ENCODE peak calls at places on chromosomes 3 and 15, in ten cellular contexts. L, G, D, N, P, Y, A, Q, I and C are unnamed samples.

GRCh38 chr3:196650740-196651311 is 11.3 kb downstream of the NRROS start:
- DNase-seq in P (peak), A (no peak), G (no peak), Q (no peak), N (peak), D (peak), I (no peak), L (peak), Y (peak), C (peak)

GRCh38 chr3:12793701-12794100 is 2.8 kb upstream of the CAND2 start:
- DNase-seq in A (no peak), L (no peak), D (no peak), Y (no peak), G (no peak), P (no peak), I (no peak), Q (no peak), N (no peak), C (no peak)

GRCh38 chr15:47820047-47820779 is 102.9 kb downstream of the SEMA6D start:
- DNase-seq in P (peak), L (peak), Y (peak), A (no peak), G (no peak), N (no peak), D (peak), Q (no peak), I (no peak), C (no peak)

GRCh38 chr15:69328739-69329138 is 30.0 kb downstream of the PAQR5 start:
- DNase-seq in N (no peak), Y (no peak), G (no peak), L (no peak), A (no peak), Q (no peak), P (no peak), I (no peak), D (no peak), C (no peak)

GRCh38 chr3:143070977-143071551 is 48.5 kb upstream of the CHST2 start:
- DNase-seq in N (peak), D (no peak), I (no peak), L (no peak), P (no peak), Y (peak), Q (no peak), G (no peak), A (no peak), C (no peak)

GRCh38 chr3:7469866-7470265 is 609.0 kb downstream of the GRM7 start:
- DNase-seq in G (no peak), Q (no peak), D (no peak), A (no peak), I (no peak), L (no peak), P (no peak), Y (no peak), N (no peak), C (no peak)

GRCh38 chr15:57610130-57610529 is 18.4 kb downstream of the MYZAP start:
- DNase-seq in I (no peak), D (peak), P (peak), Q (no peak), G (peak), Y (peak), A (no peak), N (peak), L (peak), C (peak)

GRCh38 chr3:95926904-95927501 is 887.4 kb upstream of the EPHA6 start:
- DNase-seq in P (no peak), Q (no peak), N (no peak), D (no peak), G (no peak), L (no peak), I (no peak), A (no peak), Y (no peak), C (no peak)

GRCh38 chr3:126523745-126524428 is at the start of gene CHST13:
- DNase-seq in P (no peak), Q (no peak), N (no peak), I (no peak), Y (peak), A (no peak), L (no peak), D (no peak), G (peak), C (peak)

GRCh38 chr3:13006216-13006990 is 66.8 kb downstream of the IQSEC1 start:
- DNase-seq in D (no peak), I (no peak), G (no peak), A (no peak), N (no peak), P (no peak), Y (no peak), L (no peak), Q (no peak), C (peak)

GRCh38 chr15:36844453-36845094 is 255.8 kb downstream of the MEIS2 start:
- DNase-seq in N (no peak), L (no peak), I (no peak), A (no peak), Q (no peak), D (peak), Y (no peak), P (no peak), G (peak), C (no peak)

GRCh38 chr3:58058654-58059263 is 50.5 kb downstream of the FLNB start:
- DNase-seq in Y (peak), L (no peak), P (no peak), Q (no peak), D (no peak), N (no peak), I (no peak), A (no peak), G (no peak), C (no peak)